ENCODE peak calls at places on chromosomes 4 and X, in five cellular contexts. S, A, N, O and V are unnamed samples.

GRCh38 chrX:53088136-53088974 is 5.6 kb upstream of the KANTR start:
- DNase-seq in N (peak), O (peak), A (peak), S (peak), V (peak)

GRCh38 chrX:18426004-18426320 is 554 bp downstream of the CDKL5 start:
- DNase-seq in O (no peak), N (no peak), A (no peak), S (no peak), V (no peak)

GRCh38 chr4:10180927-10181744 is 64.5 kb upstream of the WDR1 start:
- DNase-seq in A (peak), N (no peak), O (peak), S (no peak), V (peak)

GRCh38 chrX:71578253-71579135 is at the start of gene GCNA:
- DNase-seq in S (no peak), A (no peak), O (no peak), N (no peak), V (no peak)

GRCh38 chrX:3697220-3697684 is 16.2 kb downstream of the PRKX start:
- DNase-seq in N (no peak), O (no peak), S (no peak), A (no peak), V (no peak)

GRCh38 chrX:41320393-41320792 is 13.6 kb upstream of the DDX3X start:
- DNase-seq in S (no peak), N (no peak), O (no peak), A (no peak), V (no peak)

GRCh38 chr4:119823045-119823444 is 194.4 kb upstream of the PDE5A start:
- DNase-seq in O (no peak), A (no peak), N (no peak), S (no peak), V (no peak)

GRCh38 chr4:1329408-1330371 is 17.3 kb upstream of the UVSSA start:
- DNase-seq in A (peak), O (no peak), N (no peak), S (no peak), V (no peak)

GRCh38 chr4:28973591-28974350 is 1746.4 kb upstream of the PCDH7 start:
- DNase-seq in N (no peak), S (no peak), A (no peak), O (peak), V (peak)

GRCh38 chr4:108204518-108204917 is 35.8 kb upstream of the LEF1 start:
- DNase-seq in N (no peak), O (no peak), A (no peak), S (no peak), V (no peak)

GRCh38 chrX:114842181-114842580 is 175.2 kb downstream of the IL13RA2 start:
- DNase-seq in N (no peak), O (no peak), A (no peak), S (no peak), V (no peak)

GRCh38 chrX:703466-704210 is 73.0 kb downstream of the SHOX start:
- DNase-seq in N (no peak), S (no peak), O (no peak), A (no peak), V (no peak)

GRCh38 chr4:141047228-141047884 is 85.9 kb downstream of the RNF150 start:
- DNase-seq in A (no peak), S (no peak), O (peak), N (no peak), V (peak)

GRCh38 chr4:184765473-184766346 is 31.8 kb upstream of the CENPU start:
- DNase-seq in O (no peak), A (no peak), S (no peak), N (no peak), V (no peak)

GRCh38 chr4:114780205-114780604 is 181.6 kb downstream of the UGT8 start:
- DNase-seq in S (no peak), A (no peak), O (peak), N (no peak), V (peak)

GRCh38 chr4:98260047-98260578 is 1.1 kb upstream of the RAP1GDS1 start:
- DNase-seq in S (peak), O (no peak), A (no peak), N (peak), V (no peak)

GRCh38 chrX:128975716-128976115 is 547.6 kb downstream of the SMARCA1 start:
- DNase-seq in A (peak), O (peak), S (peak), N (no peak), V (no peak)

GRCh38 chr4:89754531-89754930 is 82.4 kb downstream of the SNCA start:
- DNase-seq in A (no peak), O (no peak), S (no peak), N (no peak), V (no peak)

GRCh38 chr4:70183168-70183939 is 12.2 kb upstream of the ODAM start:
- DNase-seq in N (no peak), O (peak), A (peak), S (no peak), V (peak)

GRCh38 chr4:53709693-53710092 is 118.4 kb upstream of the LNX1 start:
- DNase-seq in O (no peak), S (no peak), A (no peak), N (no peak), V (no peak)

DNA sequence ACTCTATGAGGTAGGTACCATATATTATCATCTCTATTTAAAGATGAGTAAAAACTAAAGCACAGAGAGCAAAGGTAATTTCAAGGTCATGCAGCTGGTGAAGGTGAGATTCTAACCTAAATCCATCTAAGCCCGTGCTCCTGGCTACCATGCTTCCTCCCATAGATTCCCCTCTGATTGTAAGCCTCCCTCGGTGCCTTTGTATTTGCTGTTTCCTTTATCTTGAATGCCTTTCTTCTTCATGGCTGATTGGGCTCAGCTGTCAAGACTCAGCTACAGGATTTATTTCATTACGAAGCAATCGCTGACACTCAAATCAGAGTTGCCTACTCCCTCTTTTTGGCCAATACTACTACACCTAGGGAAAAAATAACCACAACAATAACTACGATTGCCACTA is 217.1 kb downstream of the ARAP2 start:
- DNase-seq in A (no peak), O (no peak), S (no peak), N (no peak), V (no peak)
- H3K4me3 ChIP-seq in A (no peak), O (no peak), S (no peak), N (no peak), V (no peak)

DNA sequence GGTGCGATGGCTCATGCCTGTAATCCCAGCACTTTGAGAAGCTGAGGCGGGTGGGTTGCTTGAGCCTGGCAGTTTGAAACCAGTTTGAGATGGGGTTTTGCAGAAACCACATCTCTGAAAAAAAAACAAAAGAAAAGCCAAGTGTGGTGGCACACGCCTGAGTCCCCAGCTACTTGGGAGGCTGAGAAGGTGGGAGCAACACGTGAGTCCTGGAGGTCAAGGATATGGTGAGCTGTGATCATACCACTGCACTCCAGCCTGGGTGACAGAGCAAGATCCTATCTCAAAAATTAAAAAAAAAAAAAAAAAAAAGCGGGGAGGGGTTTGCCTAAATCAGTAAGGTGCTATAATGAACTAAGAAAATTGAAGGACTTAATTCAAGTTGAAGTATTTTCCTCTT is 58.2 kb upstream of the TBC1D14 start:
- DNase-seq in A (no peak), O (no peak), S (no peak), N (no peak), V (no peak)
- H3K4me3 ChIP-seq in A (no peak), O (no peak), S (no peak), N (no peak), V (no peak)

GRCh38 chr4:102503301-102503746 is 2.2 kb downstream of the NFKB1 start:
- DNase-seq in N (no peak), S (no peak), O (no peak), A (peak), V (no peak)

GRCh38 chr4:102503831-102504786 is 3.0 kb downstream of the NFKB1 start:
- DNase-seq in N (no peak), O (no peak), S (no peak), A (peak), V (no peak)

GRCh38 chr4:102506523-102506922 is 5.4 kb downstream of the NFKB1 start:
- DNase-seq in O (no peak), N (no peak), A (no peak), S (no peak), V (no peak)

GRCh38 chr4:102505708-102506107 is 4.5 kb downstream of the NFKB1 start:
- DNase-seq in O (no peak), N (no peak), S (no peak), A (no peak), V (no peak)

GRCh38 chr4:102504941-102505340 is 3.8 kb downstream of the NFKB1 start:
- DNase-seq in N (no peak), O (no peak), S (no peak), A (no peak), V (no peak)
- H3K4me3 ChIP-seq in N (no peak), O (peak), S (no peak), A (peak), V (no peak)

GRCh38 chr4:40550900-40551546 is 78.6 kb downstream of the RBM47 start:
- DNase-seq in O (peak), A (peak), S (no peak), N (no peak), V (peak)
- H3K4me3 ChIP-seq in O (peak), A (peak), S (no peak), N (no peak), V (no peak)

GRCh38 chr4:17059192-17059634 is 160.8 kb upstream of the LDB2 start:
- DNase-seq in N (no peak), A (no peak), O (peak), S (no peak), V (no peak)
- H3K4me3 ChIP-seq in N (no peak), A (no peak), O (no peak), S (no peak), V (no peak)

DNA sequence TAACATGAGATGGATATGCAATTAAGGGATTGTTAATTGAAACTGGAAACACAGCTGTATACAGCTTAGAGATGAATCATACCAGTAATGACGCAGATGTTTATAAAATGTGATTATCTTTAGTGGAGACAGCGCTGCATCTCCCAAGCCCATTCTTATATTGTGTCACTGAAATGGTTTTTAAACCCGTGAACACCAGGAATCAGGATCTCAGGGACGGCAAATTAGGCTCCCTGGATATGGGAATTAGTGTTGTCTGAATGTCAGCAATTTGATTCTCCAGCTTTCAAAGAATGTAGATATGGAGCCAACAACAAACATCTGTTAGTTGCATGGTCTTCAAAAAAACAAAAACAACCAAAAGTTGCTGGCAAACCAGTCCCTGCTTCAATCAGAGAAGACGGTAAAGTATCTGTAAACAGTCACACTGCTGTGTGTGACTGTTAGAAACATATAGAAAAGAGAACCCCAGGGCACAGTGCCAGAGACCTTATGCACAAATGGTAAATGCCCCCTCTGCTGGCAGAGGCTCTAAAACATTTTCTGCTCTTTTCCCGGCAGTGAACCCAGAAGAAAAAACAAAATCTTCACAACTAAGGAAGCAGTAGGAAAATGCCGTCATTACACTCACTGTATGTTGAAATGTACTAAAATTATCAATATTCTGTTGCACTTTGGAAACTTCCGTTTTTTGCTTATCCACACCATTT is 351.9 kb upstream of the FTHL17 start:
- DNase-seq in O (peak), S (no peak), A (no peak), N (no peak), V (peak)
- H3K4me3 ChIP-seq in O (peak), S (no peak), A (no peak), N (no peak), V (peak)

GRCh38 chr4:125664091-125664767 is 349.5 kb downstream of the FAT4 start:
- DNase-seq in O (no peak), N (no peak), A (no peak), S (no peak), V (peak)
- H3K4me3 ChIP-seq in O (no peak), N (no peak), A (no peak), S (no peak), V (no peak)

GRCh38 chr4:166662266-166662843 is 571.9 kb downstream of the SPOCK3 start:
- DNase-seq in N (no peak), S (no peak), O (no peak), A (no peak), V (no peak)
- H3K4me3 ChIP-seq in N (no peak), S (no peak), O (no peak), A (no peak), V (no peak)

GRCh38 chrX:8429692-8430249 is 34.9 kb upstream of the VCX3B start:
- DNase-seq in A (no peak), N (no peak), S (no peak), O (no peak), V (no peak)

GRCh38 chrX:8430444-8430843 is 34.2 kb upstream of the VCX3B start:
- DNase-seq in A (no peak), N (no peak), O (no peak), S (no peak), V (no peak)

DNA sequence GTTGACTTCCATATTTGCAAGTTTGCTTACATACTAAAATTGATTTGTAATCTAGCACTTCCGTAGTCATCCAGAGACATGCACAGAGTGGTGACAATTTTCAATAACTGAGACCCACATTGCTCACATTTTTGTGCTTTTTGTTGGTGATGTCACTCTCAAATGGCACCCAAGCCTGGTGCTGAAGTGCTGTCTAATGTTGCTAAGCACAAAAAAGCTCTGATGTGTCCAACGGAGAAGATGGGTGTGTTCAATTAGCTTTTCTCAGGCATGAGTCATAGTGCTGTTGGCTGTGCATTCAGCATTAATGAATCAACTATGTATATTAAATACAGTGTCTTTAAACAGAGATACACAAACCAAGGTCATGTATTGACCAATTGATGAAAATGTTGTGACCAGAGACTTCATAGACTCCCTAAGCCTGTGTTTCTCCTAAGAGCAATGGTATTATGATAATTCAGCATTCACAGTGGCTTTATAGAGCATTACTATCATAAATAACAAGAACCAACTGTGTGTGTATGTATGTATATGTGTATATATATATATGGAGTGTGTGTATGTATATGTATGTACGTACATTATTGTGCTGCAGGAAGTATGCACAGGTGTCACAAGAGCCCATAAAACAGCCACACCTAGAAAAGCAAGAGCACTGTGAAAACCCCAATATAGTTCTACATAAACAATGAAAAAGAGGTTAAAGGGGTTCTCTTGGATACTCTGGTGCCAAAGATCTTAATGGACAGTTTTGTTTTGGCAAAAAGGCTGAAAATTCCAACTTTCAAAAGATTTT is 31.1 kb upstream of the VCX3B start:
- DNase-seq in O (no peak), N (no peak), A (no peak), S (no peak), V (no peak)
- H3K4me3 ChIP-seq in O (no peak), N (no peak), A (no peak), S (no peak), V (no peak)

GRCh38 chr4:81030617-81031388 is at the start of gene BMP3:
- DNase-seq in S (peak), N (peak), A (peak), O (no peak), V (no peak)
- H3K4me3 ChIP-seq in S (peak), N (no peak), A (no peak), O (peak), V (peak)